ENCODE peak calls at places on chromosomes 3 and 15, in eight cellular contexts. Q is gastrocnemius medialis, N is psoas muscle, R is suprapubic skin, K is nephron progenitor cell, B is AG04450, W is MM.1S, G is D721Med. O is an unnamed sample.

GRCh38 chr15:39888809-39889208 is 31.3 kb downstream of the GPR176 start:
- DNase-seq in Q (no peak), N (no peak), R (no peak), K (no peak), B (no peak), W (no peak), G (no peak), O (no peak)

GRCh38 chr3:16606398-16606797 is 1.2 kb upstream of the DAZL start:
- DNase-seq in Q (no peak), N (no peak), R (no peak), K (no peak), B (no peak), W (no peak), G (no peak), O (no peak)

GRCh38 chr15:65285291-65286068 is 1.2 kb downstream of the PARP16 start:
- DNase-seq in Q (no peak), N (no peak), R (no peak), K (no peak), B (no peak), W (no peak), G (no peak), O (no peak)

GRCh38 chr3:77655421-77655820 is 615.5 kb downstream of the ROBO2 start:
- DNase-seq in Q (no peak), N (no peak), R (no peak), K (no peak), B (no peak), W (no peak), G (no peak), O (no peak)

GRCh38 chr15:60589253-60589652 is 110.3 kb upstream of the ICE2 start:
- DNase-seq in Q (no peak), N (no peak), R (no peak), K (peak; percentile 11), B (no peak), W (no peak), G (no peak), O (no peak)

GRCh38 chr15:57662091-57662744 is 44.3 kb upstream of the POLR2M start:
- DNase-seq in Q (no peak), N (no peak), R (no peak), K (no peak), B (no peak), W (no peak), G (no peak), O (no peak)

GRCh38 chr3:147554332-147554731 is 145.2 kb downstream of the ZIC1 start:
- DNase-seq in Q (no peak), N (no peak), R (no peak), K (no peak), B (no peak), W (no peak), G (no peak), O (no peak)

GRCh38 chr15:90364251-90364650 is 12.2 kb downstream of the ZNF774 start:
- DNase-seq in Q (no peak), N (no peak), R (no peak), K (no peak), B (no peak), W (no peak), G (no peak), O (peak; percentile 67)

GRCh38 chr15:52042051-52042851 is 23.2 kb downstream of the MAPK6 start:
- DNase-seq in Q (no peak), N (no peak), R (no peak), K (no peak), B (no peak), W (peak; percentile 62), G (no peak), O (no peak)

GRCh38 chr3:169146112-169146665 is 517.3 kb downstream of the MECOM start:
- DNase-seq in Q (peak; percentile 9), N (peak; percentile 60), R (no peak), K (peak; percentile 62), B (no peak), W (no peak), G (no peak), O (peak; percentile 75)

GRCh38 chr3:175432338-175433025 is 573.3 kb downstream of the NAALADL2 start:
- DNase-seq in Q (no peak), N (no peak), R (no peak), K (no peak), B (no peak), W (no peak), G (no peak), O (peak; percentile 15)

DNA sequence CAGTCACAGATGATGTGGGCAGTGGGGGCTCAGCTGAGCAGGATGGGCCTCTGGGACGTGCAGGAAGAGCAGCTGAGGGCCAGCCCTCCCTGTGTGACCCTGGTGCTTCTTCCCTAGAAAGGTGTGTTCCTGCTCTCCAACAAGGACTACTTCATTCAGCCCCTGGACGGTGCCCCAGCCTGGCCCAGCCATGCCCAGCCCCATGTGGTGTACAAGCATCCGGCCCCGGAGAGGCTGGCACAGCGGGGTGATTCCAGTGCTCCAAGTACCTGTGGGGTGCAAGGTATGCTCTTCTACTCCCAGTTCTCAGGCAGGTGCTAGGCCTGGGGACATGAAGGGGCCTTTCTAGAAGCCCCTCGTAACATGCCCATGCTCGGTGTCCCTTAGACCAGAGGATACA is 38.3 kb downstream of the SAXO2 start:
- DNase-seq in Q (no peak), N (no peak), R (no peak), K (no peak), B (no peak), W (no peak), G (no peak), O (no peak)
- TF ChIP-seq CTCF in Q (no peak), N (no peak), R (no peak), K (no peak), B (no peak), W (no peak), G (no peak), O (no peak)

GRCh38 chr3:125192190-125193035 is 20.1 kb downstream of the SLC12A8 start:
- DNase-seq in Q (no peak), N (no peak), R (no peak), K (no peak), B (no peak), W (no peak), G (no peak), O (no peak)
- TF ChIP-seq CTCF in Q (no peak), N (no peak), R (no peak), K (no peak), B (no peak), W (no peak), G (no peak), O (no peak)

GRCh38 chr3:50089603-50089945 is 855 bp downstream of the RBM5 start:
- DNase-seq in Q (no peak), N (no peak), R (no peak), K (peak; percentile 33), B (no peak), W (peak; percentile 18), G (no peak), O (peak; percentile 14)

GRCh38 chr3:50090985-50091384 is 2.3 kb downstream of the RBM5 start:
- DNase-seq in Q (no peak), N (no peak), R (no peak), K (no peak), B (no peak), W (peak; percentile 14), G (no peak), O (no peak)

GRCh38 chr3:50100956-50101845 is 12.5 kb downstream of the RBM5 start:
- DNase-seq in Q (no peak), N (no peak), R (no peak), K (no peak), B (no peak), W (no peak), G (peak; percentile 58), O (no peak)

DNA sequence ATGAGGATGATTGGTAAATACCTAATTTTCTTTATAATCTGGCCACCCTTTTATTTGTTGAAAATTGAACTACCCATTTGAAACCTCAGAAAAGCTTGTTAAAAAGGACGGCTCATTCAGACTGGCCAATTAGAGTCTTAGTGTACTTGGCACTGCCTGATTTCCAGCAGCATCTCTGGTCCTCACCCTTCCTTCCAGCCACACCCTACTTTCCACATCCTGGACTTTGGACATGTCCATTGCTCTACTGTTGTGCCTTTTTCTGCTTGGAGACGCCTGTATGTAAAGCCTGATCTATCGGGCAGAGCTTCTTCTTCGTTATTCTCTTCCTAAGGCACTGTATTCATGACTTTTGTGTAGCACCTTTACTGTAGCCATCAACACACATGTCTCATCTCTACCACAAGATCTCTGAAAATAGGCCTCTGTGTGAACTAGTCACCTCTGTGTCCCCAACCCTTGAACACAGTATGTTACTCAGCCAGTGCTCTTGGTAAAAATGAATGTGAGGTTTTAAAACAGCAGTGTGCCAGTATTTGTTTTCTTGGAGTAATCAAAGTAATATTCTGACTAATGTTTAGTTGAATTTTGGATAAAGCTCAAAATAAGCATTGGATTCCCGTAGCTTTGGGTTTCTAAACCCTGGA is 6.8 kb downstream of the RBM5 start:
- DNase-seq in Q (no peak), N (no peak), R (no peak), K (no peak), B (no peak), W (no peak), G (no peak), O (no peak)
- TF ChIP-seq CTCF in Q (no peak), N (no peak), R (no peak), K (no peak), B (no peak), W (no peak), G (no peak), O (no peak)

GRCh38 chr3:37741644-37742043 is 120.0 kb upstream of the CTDSPL start:
- DNase-seq in Q (peak; percentile 27), N (peak; percentile 59), R (no peak), K (no peak), B (no peak), W (no peak), G (peak; percentile 55), O (peak; percentile 54)
- TF ChIP-seq CTCF in Q (peak; percentile 19), N (peak; percentile 41), R (peak; percentile 21), K (no peak), B (no peak), W (peak; percentile 20), G (peak; percentile 50), O (peak; percentile 35)

DNA sequence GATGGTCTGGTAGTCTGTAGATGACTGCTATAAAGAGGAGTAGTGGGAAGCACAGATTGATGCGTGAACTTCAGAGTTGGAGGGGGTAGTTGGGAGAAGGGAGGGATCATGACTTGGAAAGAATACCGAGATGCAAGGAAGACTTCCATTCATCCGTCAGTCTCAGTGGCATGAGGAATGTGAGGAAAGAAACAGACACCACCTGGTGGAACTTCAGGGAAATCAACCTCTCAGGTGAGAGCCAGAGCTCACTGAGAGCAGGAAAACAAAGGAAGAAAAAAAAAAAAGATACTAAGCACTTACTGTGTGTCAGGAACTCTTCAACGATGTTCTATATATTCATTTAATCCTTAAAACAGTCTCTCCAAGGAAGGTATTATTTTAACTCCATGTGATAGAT is 172.4 kb downstream of the OXSM start:
- DNase-seq in Q (no peak), N (no peak), R (no peak), K (no peak), B (no peak), W (no peak), G (no peak), O (peak; percentile 45)
- TF ChIP-seq CTCF in Q (no peak), N (no peak), R (peak; percentile 15), K (peak; percentile 24), B (peak; percentile 4), W (no peak), G (peak; percentile 11), O (peak; percentile 48)

O was measured in MCF 10A.